ENCODE peak calls at places on chromosomes 2 and 18, in ten cellular contexts. One of them, this sample, is unnamed. For H3K27me3, the result is how much of the 10 kb centered on the place peaks cover.

GRCh38 chr2:3627500-3628100 is 30.4 kb upstream of the ALLC start:
- DNase-seq in transverse colon: no peak
- DNase-seq in endothelial cell of umbilical vein: no peak
- DNase-seq in mesenchymal stem cell: no peak
- DNase-seq in small intestine: no peak
- DNase-seq in spleen: peak
- DNase-seq in colonic mucosa: no peak
- DNase-seq in BE2C: no peak
- DNase-seq in tibial nerve: no peak
- DNase-seq in tibial artery: peak
- DNase-seq in this sample: peak

GRCh38 chr2:101410716-101411115 is 23.4 kb upstream of the CREG2 start:
- DNase-seq in transverse colon: no peak
- DNase-seq in colonic mucosa: no peak
- DNase-seq in tibial artery: no peak
- DNase-seq in spleen: no peak
- DNase-seq in small intestine: no peak
- DNase-seq in mesenchymal stem cell: no peak
- DNase-seq in tibial nerve: no peak
- DNase-seq in BE2C: no peak
- DNase-seq in endothelial cell of umbilical vein: no peak
- DNase-seq in this sample: no peak

GRCh38 chr2:185531721-185532120 is 206.9 kb upstream of the FSIP2 start:
- DNase-seq in transverse colon: no peak
- DNase-seq in endothelial cell of umbilical vein: no peak
- DNase-seq in mesenchymal stem cell: no peak
- DNase-seq in small intestine: no peak
- DNase-seq in BE2C: no peak
- DNase-seq in colonic mucosa: no peak
- DNase-seq in tibial nerve: no peak
- DNase-seq in spleen: no peak
- DNase-seq in tibial artery: no peak
- DNase-seq in this sample: no peak

GRCh38 chr2:102634831-102635241 is 15.5 kb downstream of the SLC9A2 start:
- DNase-seq in colonic mucosa: no peak
- DNase-seq in small intestine: no peak
- DNase-seq in spleen: no peak
- DNase-seq in endothelial cell of umbilical vein: no peak
- DNase-seq in mesenchymal stem cell: no peak
- DNase-seq in tibial artery: no peak
- DNase-seq in tibial nerve: no peak
- DNase-seq in BE2C: no peak
- DNase-seq in transverse colon: no peak
- DNase-seq in this sample: no peak

GRCh38 chr2:88199912-88200682 is 30.0 kb downstream of the THNSL2 start:
- DNase-seq in spleen: peak
- DNase-seq in mesenchymal stem cell: no peak
- DNase-seq in BE2C: no peak
- DNase-seq in small intestine: no peak
- DNase-seq in transverse colon: peak
- DNase-seq in tibial nerve: no peak
- DNase-seq in endothelial cell of umbilical vein: no peak
- DNase-seq in colonic mucosa: no peak
- DNase-seq in tibial artery: peak
- DNase-seq in this sample: peak

GRCh38 chr2:88179228-88179679 is 9.1 kb downstream of the THNSL2 start:
- DNase-seq in spleen: no peak
- DNase-seq in tibial nerve: no peak
- DNase-seq in endothelial cell of umbilical vein: no peak
- DNase-seq in mesenchymal stem cell: no peak
- DNase-seq in small intestine: peak
- DNase-seq in BE2C: no peak
- DNase-seq in colonic mucosa: no peak
- DNase-seq in transverse colon: no peak
- DNase-seq in tibial artery: no peak
- DNase-seq in this sample: no peak

GRCh38 chr18:7784171-7784570 is 217.1 kb downstream of the PTPRM start:
- DNase-seq in tibial artery: no peak
- DNase-seq in small intestine: no peak
- DNase-seq in transverse colon: no peak
- DNase-seq in mesenchymal stem cell: no peak
- DNase-seq in spleen: no peak
- DNase-seq in BE2C: no peak
- DNase-seq in colonic mucosa: no peak
- DNase-seq in endothelial cell of umbilical vein: no peak
- DNase-seq in tibial nerve: no peak
- DNase-seq in this sample: peak

GRCh38 chr2:9637330-9637729 is 6.5 kb upstream of the YWHAQ start:
- DNase-seq in spleen: no peak
- DNase-seq in mesenchymal stem cell: no peak
- DNase-seq in BE2C: no peak
- DNase-seq in transverse colon: no peak
- DNase-seq in tibial artery: no peak
- DNase-seq in endothelial cell of umbilical vein: peak
- DNase-seq in small intestine: no peak
- DNase-seq in tibial nerve: no peak
- DNase-seq in colonic mucosa: no peak
- DNase-seq in this sample: no peak

GRCh38 chr2:16508061-16508851 is 157.4 kb downstream of the CYRIA start:
- DNase-seq in mesenchymal stem cell: peak
- DNase-seq in tibial artery: no peak
- DNase-seq in spleen: no peak
- DNase-seq in small intestine: peak
- DNase-seq in endothelial cell of umbilical vein: peak
- DNase-seq in transverse colon: peak
- DNase-seq in tibial nerve: no peak
- DNase-seq in colonic mucosa: peak
- DNase-seq in BE2C: peak
- DNase-seq in this sample: peak

GRCh38 chr18:26309283-26309682 is 83.0 kb downstream of the TAF4B start:
- DNase-seq in BE2C: no peak
- DNase-seq in transverse colon: no peak
- DNase-seq in tibial artery: no peak
- DNase-seq in tibial nerve: no peak
- DNase-seq in colonic mucosa: no peak
- DNase-seq in spleen: no peak
- DNase-seq in endothelial cell of umbilical vein: no peak
- DNase-seq in small intestine: no peak
- DNase-seq in mesenchymal stem cell: peak
- DNase-seq in this sample: no peak

DNA sequence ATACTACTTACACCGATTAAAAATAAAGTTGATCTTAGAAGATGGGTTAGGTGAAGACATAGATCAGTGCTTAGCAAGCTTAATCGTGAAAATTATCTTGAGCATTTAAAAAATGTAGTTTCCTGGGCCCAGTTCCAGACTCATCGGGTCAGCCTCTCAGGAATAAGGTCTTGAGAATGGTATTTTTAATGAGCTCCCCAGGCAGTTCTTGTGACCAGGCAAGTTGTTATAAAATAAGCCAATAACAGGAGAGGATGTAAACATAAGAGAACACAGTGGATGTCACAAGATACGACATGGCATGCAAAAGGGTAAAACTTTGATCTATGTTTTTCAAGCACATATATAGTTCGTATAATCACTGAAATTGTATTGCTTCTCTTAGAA is 507.1 kb upstream of the ZEB2 start:
- DNase-seq in spleen: no peak
- DNase-seq in endothelial cell of umbilical vein: no peak
- DNase-seq in mesenchymal stem cell: peak
- DNase-seq in tibial artery: no peak
- DNase-seq in BE2C: no peak
- DNase-seq in colonic mucosa: no peak
- DNase-seq in tibial nerve: no peak
- DNase-seq in small intestine: no peak
- DNase-seq in transverse colon: no peak
- DNase-seq in this sample: no peak
- H3K4me3 ChIP-seq in spleen: no peak
- H3K4me3 ChIP-seq in endothelial cell of umbilical vein: no peak
- H3K4me3 ChIP-seq in mesenchymal stem cell: no peak
- H3K4me3 ChIP-seq in tibial artery: peak
- H3K4me3 ChIP-seq in BE2C: no peak
- H3K4me3 ChIP-seq in colonic mucosa: no peak
- H3K4me3 ChIP-seq in tibial nerve: no peak
- H3K4me3 ChIP-seq in small intestine: no peak
- H3K4me3 ChIP-seq in transverse colon: no peak
- H3K4me3 ChIP-seq in this sample: no peak

GRCh38 chr2:63049291-63050185 is 1.1 kb upstream of the OTX1 start:
- DNase-seq in endothelial cell of umbilical vein: peak
- DNase-seq in spleen: no peak
- DNase-seq in mesenchymal stem cell: peak
- DNase-seq in colonic mucosa: no peak
- DNase-seq in tibial nerve: no peak
- DNase-seq in small intestine: no peak
- DNase-seq in BE2C: no peak
- DNase-seq in tibial artery: no peak
- DNase-seq in transverse colon: no peak
- DNase-seq in this sample: peak

GRCh38 chr2:63051795-63052333 is 1.2 kb downstream of the OTX1 start:
- DNase-seq in tibial artery: no peak
- DNase-seq in transverse colon: no peak
- DNase-seq in BE2C: no peak
- DNase-seq in endothelial cell of umbilical vein: no peak
- DNase-seq in mesenchymal stem cell: peak
- DNase-seq in spleen: no peak
- DNase-seq in small intestine: no peak
- DNase-seq in colonic mucosa: no peak
- DNase-seq in tibial nerve: no peak
- DNase-seq in this sample: peak

GRCh38 chr2:63052411-63053234 is 2.0 kb downstream of the OTX1 start:
- DNase-seq in spleen: no peak
- DNase-seq in small intestine: no peak
- DNase-seq in tibial artery: no peak
- DNase-seq in transverse colon: no peak
- DNase-seq in mesenchymal stem cell: peak
- DNase-seq in tibial nerve: no peak
- DNase-seq in colonic mucosa: no peak
- DNase-seq in endothelial cell of umbilical vein: no peak
- DNase-seq in BE2C: no peak
- DNase-seq in this sample: peak

GRCh38 chr2:63050186-63050915 is at the start of gene OTX1:
- DNase-seq in endothelial cell of umbilical vein: peak
- DNase-seq in tibial artery: no peak
- DNase-seq in colonic mucosa: peak
- DNase-seq in BE2C: no peak
- DNase-seq in spleen: peak
- DNase-seq in transverse colon: peak
- DNase-seq in mesenchymal stem cell: no peak
- DNase-seq in tibial nerve: no peak
- DNase-seq in small intestine: peak
- DNase-seq in this sample: peak

GRCh38 chr2:63050916-63051794 is 525 bp downstream of the OTX1 start:
- DNase-seq in mesenchymal stem cell: peak
- DNase-seq in colonic mucosa: no peak
- DNase-seq in small intestine: no peak
- DNase-seq in spleen: no peak
- DNase-seq in BE2C: no peak
- DNase-seq in transverse colon: no peak
- DNase-seq in tibial artery: no peak
- DNase-seq in endothelial cell of umbilical vein: no peak
- DNase-seq in tibial nerve: no peak
- DNase-seq in this sample: peak
- H3K27me3 ChIP-seq in mesenchymal stem cell: half or more
- H3K27me3 ChIP-seq in colonic mucosa: half or more
- H3K27me3 ChIP-seq in small intestine: half or more
- H3K27me3 ChIP-seq in spleen: half or more
- H3K27me3 ChIP-seq in BE2C: half or more
- H3K27me3 ChIP-seq in transverse colon: half or more
- H3K27me3 ChIP-seq in tibial artery: half or more
- H3K27me3 ChIP-seq in endothelial cell of umbilical vein: half or more
- H3K27me3 ChIP-seq in tibial nerve: half or more
- H3K27me3 ChIP-seq in this sample: half or more

DNA sequence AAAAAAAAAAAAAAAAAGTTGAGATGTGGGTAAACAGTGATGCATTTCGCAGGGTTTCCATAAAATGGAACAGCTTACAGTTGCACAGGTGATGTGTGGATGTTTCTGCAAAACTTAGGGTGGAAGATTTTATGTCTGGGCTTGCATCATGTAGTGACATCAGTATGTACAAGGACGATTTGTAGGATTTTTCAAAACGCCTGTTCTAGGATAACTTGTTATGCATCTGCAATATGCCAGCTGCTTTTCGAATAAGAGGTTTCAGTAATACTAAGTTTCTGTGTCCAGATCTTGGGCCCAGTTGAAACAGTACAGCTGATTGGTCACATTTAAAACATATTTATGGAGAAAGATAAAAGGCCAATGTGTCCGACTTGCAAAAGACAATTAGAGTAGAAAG is 1.2 kb downstream of the PTPN4 start:
- DNase-seq in tibial artery: no peak
- DNase-seq in transverse colon: no peak
- DNase-seq in endothelial cell of umbilical vein: peak
- DNase-seq in colonic mucosa: no peak
- DNase-seq in BE2C: no peak
- DNase-seq in mesenchymal stem cell: peak
- DNase-seq in tibial nerve: no peak
- DNase-seq in small intestine: peak
- DNase-seq in spleen: no peak
- DNase-seq in this sample: no peak
- H3K4me3 ChIP-seq in tibial artery: peak
- H3K4me3 ChIP-seq in transverse colon: peak
- H3K4me3 ChIP-seq in endothelial cell of umbilical vein: peak
- H3K4me3 ChIP-seq in colonic mucosa: peak
- H3K4me3 ChIP-seq in BE2C: peak
- H3K4me3 ChIP-seq in mesenchymal stem cell: no peak
- H3K4me3 ChIP-seq in tibial nerve: peak
- H3K4me3 ChIP-seq in small intestine: peak
- H3K4me3 ChIP-seq in spleen: peak
- H3K4me3 ChIP-seq in this sample: peak

DNA sequence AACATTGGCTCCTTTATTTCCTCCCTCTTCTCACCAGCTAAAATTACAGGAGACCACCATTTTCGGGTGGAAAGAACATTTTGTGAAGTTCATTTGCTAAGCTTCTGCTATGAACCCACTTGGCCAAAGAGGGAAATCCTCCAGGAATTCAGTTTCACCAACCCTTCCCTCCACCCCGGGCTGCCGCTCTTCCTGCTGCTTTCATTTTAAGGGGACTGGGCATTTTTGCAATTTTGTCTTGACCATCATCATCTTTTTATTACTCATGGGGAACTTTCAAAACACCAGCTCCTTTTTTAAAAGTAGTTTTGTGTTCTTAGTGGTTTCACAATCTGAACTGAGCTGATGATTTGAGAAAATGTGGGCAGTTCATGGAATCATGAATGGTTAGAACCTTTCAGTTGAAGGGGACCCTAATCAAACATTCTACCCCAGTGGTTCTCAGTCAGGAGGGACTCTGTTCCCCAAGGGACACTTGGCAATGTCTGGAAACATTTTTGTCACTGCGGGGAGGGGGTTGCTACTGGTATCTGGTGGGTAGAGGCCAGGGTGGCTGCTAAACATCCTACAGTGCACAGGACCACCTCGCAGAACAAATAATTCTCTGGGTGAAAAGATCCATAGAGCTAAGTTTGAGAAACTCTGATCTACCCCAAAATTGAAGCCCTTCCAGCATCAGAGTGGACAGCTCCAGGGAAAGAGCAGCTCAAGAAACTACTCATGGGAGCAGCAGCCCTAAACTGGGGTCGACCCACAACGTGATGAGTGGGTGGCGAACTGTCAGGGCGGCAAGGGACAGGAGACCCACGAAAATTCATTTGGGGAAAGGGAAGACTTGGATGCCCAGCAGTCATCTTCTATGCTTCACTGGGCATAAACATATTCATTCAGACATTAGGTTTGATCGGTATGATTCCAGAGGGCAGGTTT is 92.9 kb downstream of the ACKR3 start:
- DNase-seq in colonic mucosa: no peak
- DNase-seq in spleen: no peak
- DNase-seq in transverse colon: no peak
- DNase-seq in tibial nerve: no peak
- DNase-seq in tibial artery: peak
- DNase-seq in BE2C: no peak
- DNase-seq in endothelial cell of umbilical vein: no peak
- DNase-seq in mesenchymal stem cell: no peak
- DNase-seq in small intestine: no peak
- DNase-seq in this sample: no peak
- H3K27me3 ChIP-seq in colonic mucosa: under half
- H3K27me3 ChIP-seq in spleen: under half
- H3K27me3 ChIP-seq in transverse colon: under half
- H3K27me3 ChIP-seq in tibial nerve: under half
- H3K27me3 ChIP-seq in tibial artery: under half
- H3K27me3 ChIP-seq in BE2C: under half
- H3K27me3 ChIP-seq in endothelial cell of umbilical vein: under half
- H3K27me3 ChIP-seq in mesenchymal stem cell: under half
- H3K27me3 ChIP-seq in small intestine: under half
- H3K27me3 ChIP-seq in this sample: under half